ENCODE peak calls at places on chromosomes 13 and 19, in seven cellular contexts. P is amygdala, U is AG09309, C is fibroblast of pulmonary artery, O is C1 segment of cervical spinal cord, B is endothelial cell, J is spleen. K is an unnamed sample.

GRCh38 chr19:56126983-56127780 is 6.1 kb upstream of the ZNF787 start:
- DNase-seq in O (no peak), J (no peak), C (no peak), P (no peak), B (no peak), U (no peak), K (no peak)

GRCh38 chr19:4075373-4075772 is 8.7 kb upstream of the ZBTB7A start:
- DNase-seq in O (no peak), U (no peak), C (no peak), B (no peak), J (no peak), P (no peak), K (no peak)

GRCh38 chr19:29086646-29087045 is 126.3 kb downstream of the UQCRFS1 start:
- DNase-seq in C (no peak), P (no peak), B (no peak), U (no peak), J (no peak), O (no peak), K (no peak)

GRCh38 chr13:77975358-77976042 is 56.9 kb upstream of the EDNRB start:
- DNase-seq in B (no peak), U (no peak), O (no peak), C (no peak), J (no peak), P (no peak), K (no peak)

GRCh38 chr19:45643024-45643926 is 4.1 kb upstream of the EML2 start:
- DNase-seq in B (peak), C (peak), O (peak), P (peak), J (peak), U (no peak), K (peak)

GRCh38 chr13:85074543-85075313 is 724.5 kb downstream of the SLITRK6 start:
- DNase-seq in O (no peak), C (no peak), U (no peak), B (no peak), J (no peak), P (no peak), K (no peak)

GRCh38 chr19:46772170-46773017 is 16.0 kb downstream of the SLC1A5 start:
- DNase-seq in P (no peak), U (no peak), C (no peak), B (no peak), O (no peak), J (no peak), K (no peak)

GRCh38 chr19:40612831-40613668 is 11.9 kb downstream of the LTBP4 start:
- DNase-seq in P (no peak), J (peak), C (peak), O (no peak), U (no peak), B (peak), K (no peak)

GRCh38 chr13:96552523-96552922 is 441.8 kb downstream of the OXGR1 start:
- DNase-seq in O (no peak), J (no peak), U (no peak), B (no peak), P (no peak), C (no peak), K (no peak)

GRCh38 chr13:32264407-32264806 is 50.8 kb downstream of the ZAR1L start:
- DNase-seq in P (no peak), J (no peak), O (no peak), B (peak), U (no peak), C (peak), K (no peak)

GRCh38 chr13:82815791-82816190 is 1066.5 kb downstream of the SLITRK1 start:
- DNase-seq in P (no peak), O (no peak), C (no peak), J (no peak), B (no peak), U (no peak), K (no peak)

GRCh38 chr13:32978278-32978677 is 37.9 kb upstream of the KL start:
- DNase-seq in P (no peak), C (no peak), B (no peak), U (no peak), O (no peak), J (no peak), K (no peak)

GRCh38 chr13:39144941-39145533 is 106.8 kb downstream of the NHLRC3 start:
- DNase-seq in B (peak), C (peak), O (no peak), U (peak), P (no peak), J (no peak), K (peak)

GRCh38 chr13:94329277-94329676 is 150.2 kb downstream of the DCT start:
- DNase-seq in C (peak), P (no peak), J (no peak), B (no peak), O (no peak), U (no peak), K (no peak)

GRCh38 chr13:29594310-29594709 is 1.2 kb downstream of the SLC7A1 start:
- DNase-seq in P (no peak), B (peak), O (no peak), J (no peak), U (peak), C (peak), K (no peak)

GRCh38 chr19:18915639-18916038 is 3.5 kb downstream of the COPE start:
- DNase-seq in O (peak), B (peak), P (no peak), U (no peak), J (peak), C (peak), K (peak)

GRCh38 chr13:91347212-91347995 is at the start of gene MIR17HG:
- DNase-seq in U (peak), J (peak), P (peak), O (peak), C (peak), B (peak), K (peak)

GRCh38 chr19:3575949-3576673 is 3.4 kb downstream of the HMG20B start:
- DNase-seq in O (no peak), P (no peak), J (no peak), U (no peak), B (no peak), C (no peak), K (no peak)

GRCh38 chr19:28744943-28745342 is 468.0 kb downstream of the UQCRFS1 start:
- DNase-seq in U (no peak), J (no peak), C (no peak), O (no peak), P (no peak), B (no peak), K (no peak)

GRCh38 chr13:80237646-80238045 is 103.3 kb downstream of the SPRY2 start:
- DNase-seq in B (no peak), J (no peak), U (no peak), O (no peak), P (no peak), C (peak), K (no peak)

GRCh38 chr19:35462476-35462953 is 14.5 kb downstream of the FFAR2 start:
- DNase-seq in B (no peak), J (no peak), P (no peak), C (no peak), U (no peak), O (no peak), K (no peak)

GRCh38 chr19:21117041-21117907 is 24.6 kb upstream of the ZNF431 start:
- DNase-seq in U (no peak), O (no peak), C (no peak), P (no peak), J (no peak), B (no peak), K (no peak)

GRCh38 chr13:103757361-103757760 is 691.1 kb upstream of the SLC10A2 start:
- DNase-seq in O (no peak), J (no peak), P (no peak), C (no peak), B (no peak), U (no peak), K (no peak)

GRCh38 chr13:61204025-61204424 is 211.6 kb downstream of the PCDH20 start:
- DNase-seq in C (no peak), B (no peak), U (no peak), J (no peak), O (no peak), P (no peak), K (no peak)

GRCh38 chr19:737591-738093 is 13.3 kb upstream of the MISP start:
- DNase-seq in P (no peak), U (no peak), B (peak), C (peak), O (no peak), J (peak), K (no peak)

GRCh38 chr19:17235618-17236413 is 9.8 kb downstream of the OCEL1 start:
- DNase-seq in O (peak), B (peak), C (peak), U (peak), J (peak), P (no peak), K (peak)

GRCh38 chr19:896999-897398 is 3.7 kb downstream of the RNU6-9 start:
- DNase-seq in J (no peak), P (no peak), B (no peak), C (no peak), O (no peak), U (no peak), K (no peak)

GRCh38 chr19:32653626-32653968 is 21.4 kb downstream of the ANKRD27 start:
- DNase-seq in P (no peak), J (no peak), O (no peak), C (no peak), U (no peak), B (no peak), K (no peak)

GRCh38 chr19:49830766-49831165 is 12.7 kb downstream of the MED25 start:
- DNase-seq in U (no peak), C (no peak), B (no peak), P (no peak), J (no peak), O (no peak), K (no peak)

GRCh38 chr13:105960326-105960725 is 575.1 kb downstream of the EFNB2 start:
- DNase-seq in J (no peak), C (no peak), B (no peak), O (peak), U (no peak), P (no peak), K (no peak)

GRCh38 chr19:38715540-38715939 is 28.7 kb downstream of the CAPN12 start:
- DNase-seq in J (no peak), C (no peak), B (no peak), U (no peak), O (no peak), P (no peak), K (no peak)

GRCh38 chr13:32314968-32315254 is 252 bp downstream of the ZAR1L start:
- DNase-seq in B (peak), P (no peak), O (no peak), C (peak), J (no peak), U (no peak), K (no peak)

K was measured in nucleus accumbens.